ENCODE peak calls at places on chromosome 17, in seven cellular contexts. L is RWPE1, D is WTC11, C is progenitor cell of endocrine pancreas, O is HFFc6, S is glutamatergic neuron, J is dorsolateral prefrontal cortex. R is an unnamed sample.

GRCh38 chr17:65711671-65712276 is 150.3 kb upstream of the AXIN2 start:
- DNase-seq in C (no peak), L (no peak), S (no peak), O (no peak), J (no peak), D (no peak), R (no peak)

GRCh38 chr17:66678827-66679226 is 156.1 kb upstream of the CACNG5 start:
- DNase-seq in S (no peak), D (no peak), J (no peak), O (no peak), C (no peak), L (no peak), R (no peak)

GRCh38 chr17:18920911-18921441 is 31.0 kb upstream of the SLC5A10 start:
- DNase-seq in S (no peak), J (no peak), L (peak), C (no peak), O (peak), D (no peak), R (no peak)

GRCh38 chr17:63997341-63998048 is 656 bp upstream of the PRR29 start:
- DNase-seq in L (no peak), O (no peak), C (no peak), D (no peak), S (no peak), J (peak), R (no peak)

GRCh38 chr17:3271072-3271848 is 26.9 kb downstream of the OR3A1 start:
- DNase-seq in O (no peak), L (no peak), S (no peak), J (no peak), C (no peak), D (no peak), R (no peak)

GRCh38 chr17:49996495-49997255 is 1.7 kb upstream of the DLX3 start:
- DNase-seq in S (peak), C (peak), J (no peak), L (peak), O (no peak), D (peak), R (peak)

GRCh38 chr17:40415390-40415789 is 2.3 kb downstream of the TOP2A start:
- DNase-seq in J (no peak), C (no peak), D (no peak), S (no peak), O (peak), L (peak), R (no peak)

GRCh38 chr17:51703364-51704341 is 443.3 kb downstream of the UTP18 start:
- DNase-seq in D (no peak), C (no peak), L (peak), S (no peak), O (no peak), J (no peak), R (no peak)

GRCh38 chr17:75707096-75707720 is 14.1 kb upstream of the ITGB4 start:
- DNase-seq in O (peak), D (no peak), S (no peak), L (peak), J (no peak), C (no peak), R (no peak)

GRCh38 chr17:78645421-78646295 is 68.5 kb upstream of the DNAH17 start:
- DNase-seq in J (peak), D (no peak), S (no peak), C (no peak), O (no peak), L (peak), R (no peak)

GRCh38 chr17:19019041-19019941 is 14.7 kb upstream of the FAM83G start:
- DNase-seq in L (no peak), C (no peak), D (no peak), O (no peak), S (peak), J (no peak), R (no peak)

GRCh38 chr17:77649717-77650211 is 308.7 kb upstream of the TNRC6C start:
- DNase-seq in O (no peak), J (no peak), S (no peak), L (peak), D (no peak), C (no peak), R (no peak)

GRCh38 chr17:38734235-38734633 is 4.1 kb downstream of the CISD3 start:
- DNase-seq in O (no peak), J (no peak), L (no peak), D (no peak), C (no peak), S (no peak), R (no peak)

GRCh38 chr17:50593321-50593720 is 32.8 kb downstream of the CACNA1G start:
- DNase-seq in C (peak), L (no peak), O (no peak), J (no peak), S (peak), D (peak), R (peak)

GRCh38 chr17:19867094-19867653 is 562 bp downstream of the ULK2 start:
- DNase-seq in J (peak), S (peak), D (peak), O (peak), C (peak), L (peak), R (peak)

GRCh38 chr17:40564883-40565744 is at the start of gene CCR7:
- DNase-seq in D (no peak), C (no peak), J (no peak), S (no peak), O (no peak), L (no peak), R (no peak)

GRCh38 chr17:7916799-7917198 is 710 bp upstream of the RNF227 start:
- DNase-seq in C (no peak), O (peak), D (no peak), S (no peak), L (peak), J (no peak), R (no peak)

GRCh38 chr17:50426814-50427787 is 1.1 kb downstream of the ACSF2 start:
- DNase-seq in C (no peak), D (peak), J (no peak), S (peak), L (peak), O (peak), R (no peak)

GRCh38 chr17:68782829-68783228 is 172.4 kb downstream of the ABCA8 start:
- DNase-seq in D (no peak), C (no peak), S (no peak), J (no peak), L (no peak), O (no peak), R (no peak)

GRCh38 chr17:13490906-13491502 is 110.7 kb downstream of the HS3ST3A1 start:
- DNase-seq in O (no peak), C (no peak), S (no peak), D (no peak), L (no peak), J (no peak), R (no peak)

GRCh38 chr17:69574257-69575197 is 160.0 kb downstream of the MAP2K6 start:
- DNase-seq in S (no peak), O (peak), J (no peak), C (no peak), L (no peak), D (no peak), R (no peak)

GRCh38 chr17:78541488-78542237 is 35.5 kb downstream of the DNAH17 start:
- DNase-seq in C (no peak), J (no peak), L (peak), D (no peak), S (no peak), O (no peak), R (no peak)

GRCh38 chr17:7750321-7750821 is 32.8 kb downstream of the DNAH2 start:
- DNase-seq in J (no peak), O (peak), D (no peak), S (no peak), L (peak), C (no peak), R (no peak)

GRCh38 chr17:15216481-15216880 is 48.6 kb downstream of the PMP22 start:
- DNase-seq in J (no peak), S (no peak), O (no peak), D (no peak), L (no peak), C (no peak), R (no peak)

GRCh38 chr17:15210247-15210646 is 54.9 kb downstream of the PMP22 start:
- DNase-seq in L (no peak), D (no peak), S (no peak), C (no peak), J (no peak), O (no peak), R (no peak)

DNA sequence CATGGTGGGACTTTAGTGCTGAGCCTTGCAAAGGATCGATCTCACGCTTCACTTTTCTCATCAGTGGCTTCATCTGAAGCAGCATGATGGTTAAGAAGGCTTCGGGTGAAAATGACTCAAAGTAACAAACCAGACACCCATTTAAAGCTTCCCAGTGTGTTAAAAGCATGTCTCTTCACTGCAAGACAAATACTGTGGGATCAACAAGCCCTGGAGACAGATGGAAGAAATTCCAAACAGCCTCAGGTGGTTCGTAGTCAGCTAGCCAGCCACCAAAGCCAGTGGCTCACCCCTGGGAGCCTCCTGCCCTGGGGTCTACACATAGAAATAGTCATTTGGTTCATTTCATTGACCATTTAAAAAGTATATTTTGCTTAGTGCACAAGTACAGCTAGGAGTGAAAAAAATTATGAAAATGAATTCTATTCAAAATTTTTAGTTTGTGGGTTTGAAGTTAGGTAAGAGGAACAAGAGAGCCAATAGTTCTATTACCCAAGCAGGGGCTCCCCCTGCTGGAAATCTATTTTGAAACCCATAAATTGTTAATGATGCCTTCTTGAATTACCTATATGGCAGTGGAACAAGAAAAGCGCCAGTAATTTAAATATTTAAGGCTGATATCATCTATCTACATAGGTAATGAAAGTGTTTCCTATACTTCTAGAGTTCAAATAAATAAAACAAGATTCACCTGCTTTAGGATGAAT is 51.6 kb downstream of the PMP22 start:
- DNase-seq in J (no peak), S (no peak), O (peak), D (no peak), L (no peak), C (no peak), R (peak)
- TF ChIP-seq CTCF in J (peak), S (peak), O (peak), D (peak), L (no peak), C (peak), R (peak)

GRCh38 chr17:1002771-1003555 is 6.0 kb downstream of the TIMM22 start:
- DNase-seq in L (no peak), J (no peak), O (peak), D (no peak), C (no peak), S (no peak), R (no peak)

GRCh38 chr17:1000597-1001490 is 3.9 kb downstream of the TIMM22 start:
- DNase-seq in J (no peak), S (no peak), L (no peak), C (no peak), O (peak), D (no peak), R (no peak)

GRCh38 chr17:1003633-1003971 is 6.7 kb downstream of the TIMM22 start:
- DNase-seq in O (no peak), D (no peak), C (no peak), J (no peak), S (no peak), L (no peak), R (no peak)

GRCh38 chr17:1001640-1002411 is 4.9 kb downstream of the TIMM22 start:
- DNase-seq in D (no peak), C (no peak), S (peak), J (no peak), L (no peak), O (peak), R (no peak)

DNA sequence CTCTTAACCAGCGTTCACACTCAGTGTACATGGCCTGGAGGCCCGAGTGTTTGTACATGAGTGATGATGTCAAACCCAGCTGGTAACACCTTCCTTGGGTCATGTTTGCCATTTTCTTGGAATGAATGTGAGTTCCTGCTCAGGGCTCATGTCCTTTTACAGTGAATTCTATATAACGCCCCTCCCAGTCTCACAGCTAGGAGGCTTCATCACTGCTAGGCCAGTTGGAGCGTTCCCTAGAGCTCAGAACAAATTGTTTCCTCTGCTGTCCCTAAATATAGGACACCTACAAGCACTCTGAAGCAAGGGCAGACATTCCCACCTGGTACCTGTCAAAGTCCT is 5.5 kb downstream of the TIMM22 start:
- DNase-seq in O (peak), J (no peak), S (no peak), C (no peak), D (no peak), L (no peak), R (no peak)
- TF ChIP-seq CTCF in O (no peak), J (no peak), S (no peak), C (no peak), D (no peak), L (no peak), R (no peak)

GRCh38 chr17:33200587-33200986 is 92.5 kb downstream of the ASIC2 start:
- DNase-seq in C (no peak), J (no peak), S (peak), D (peak), O (no peak), L (peak), R (no peak)
- TF ChIP-seq CTCF in C (peak), J (no peak), S (peak), D (no peak), O (no peak), L (no peak), R (peak)

GRCh38 chr17:58538801-58539410 is 24.5 kb upstream of the MTMR4 start:
- DNase-seq in D (no peak), C (no peak), S (no peak), O (no peak), L (no peak), J (no peak), R (no peak)
- TF ChIP-seq CTCF in D (no peak), C (no peak), S (no peak), O (no peak), L (no peak), J (no peak), R (no peak)

DNA sequence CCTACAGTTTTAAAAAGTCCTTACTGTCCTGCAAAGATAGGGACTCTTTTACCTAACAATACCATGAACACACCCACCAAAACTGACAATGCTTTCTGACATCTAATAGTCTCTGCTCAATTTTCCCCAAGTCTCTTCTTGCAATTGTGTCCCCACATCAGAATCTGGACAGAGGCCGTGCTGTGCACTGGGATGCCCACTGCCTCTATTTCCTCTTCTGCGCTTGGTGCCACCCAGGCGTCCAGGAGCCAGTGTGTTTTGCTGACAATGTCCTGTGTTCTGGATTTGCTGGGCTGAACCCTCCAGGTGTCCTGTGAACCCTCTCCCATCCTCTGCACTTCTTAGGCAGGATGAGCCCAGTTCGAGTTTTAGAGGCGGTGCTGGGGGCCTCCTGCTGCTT is 6.4 kb upstream of the ARHGDIA start:
- DNase-seq in C (no peak), S (no peak), J (no peak), L (no peak), D (no peak), O (no peak), R (no peak)
- TF ChIP-seq CTCF in C (no peak), S (no peak), J (no peak), L (no peak), D (no peak), O (no peak), R (no peak)

GRCh38 chr17:31534223-31534888 is 142.9 kb downstream of the RAB11FIP4 start:
- DNase-seq in C (no peak), D (no peak), J (no peak), S (no peak), O (no peak), L (no peak), R (no peak)

GRCh38 chr17:31533546-31534155 is 142.2 kb downstream of the RAB11FIP4 start:
- DNase-seq in S (peak), J (peak), D (peak), O (peak), C (no peak), L (peak), R (peak)

GRCh38 chr17:31531336-31532160 is 140.1 kb downstream of the RAB11FIP4 start:
- DNase-seq in J (no peak), C (no peak), O (no peak), D (no peak), L (no peak), S (no peak), R (no peak)

GRCh38 chr17:31532161-31532515 is 140.7 kb downstream of the RAB11FIP4 start:
- DNase-seq in S (no peak), L (no peak), O (no peak), D (no peak), J (no peak), C (no peak), R (no peak)

DNA sequence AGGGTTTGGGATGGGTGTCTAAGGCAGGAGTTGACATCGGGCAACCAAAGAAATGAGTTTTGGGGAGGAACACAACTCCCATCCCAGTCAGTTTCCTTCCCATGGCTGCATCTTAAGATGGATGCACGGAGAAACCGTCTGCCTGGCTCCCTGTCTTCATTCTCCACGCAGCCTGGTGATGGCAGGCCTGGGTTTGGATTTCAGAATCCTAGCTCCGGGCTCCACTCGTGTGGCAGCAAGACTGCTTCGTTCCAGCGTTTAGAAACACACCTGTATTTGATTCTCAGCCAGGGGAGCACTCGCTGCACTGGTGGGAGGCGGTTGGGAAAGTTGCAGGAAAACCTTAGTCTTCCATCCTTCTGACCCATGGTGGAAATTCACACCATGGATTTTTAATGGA is 141.1 kb downstream of the RAB11FIP4 start:
- DNase-seq in O (no peak), C (no peak), L (no peak), S (no peak), D (no peak), J (no peak), R (no peak)
- TF ChIP-seq CTCF in O (no peak), C (no peak), L (no peak), S (no peak), D (no peak), J (no peak), R (no peak)

DNA sequence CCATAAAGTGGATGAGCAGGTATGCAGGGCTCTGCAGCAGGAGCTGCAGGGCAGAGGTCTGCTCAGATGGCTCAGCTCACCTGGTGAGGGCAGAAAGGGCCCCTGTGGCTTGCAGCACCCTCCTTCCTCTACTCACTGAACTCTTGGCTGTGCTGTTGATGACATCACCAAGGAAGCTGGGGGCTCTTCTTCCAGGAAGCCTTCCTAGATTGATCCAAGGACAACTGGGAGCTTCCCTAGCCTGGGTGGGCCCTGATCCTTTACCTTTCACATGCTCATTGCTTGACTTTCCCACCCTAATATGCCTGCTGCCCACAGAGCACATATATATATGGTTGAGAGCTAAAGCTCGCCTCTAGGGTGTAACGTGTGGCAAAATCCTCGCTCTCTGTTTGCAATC is 2.5 kb downstream of the KIF19 start:
- DNase-seq in O (no peak), J (no peak), D (no peak), C (no peak), L (no peak), S (no peak), R (no peak)
- TF ChIP-seq CTCF in O (no peak), J (no peak), D (no peak), C (no peak), L (no peak), S (no peak), R (no peak)

DNA sequence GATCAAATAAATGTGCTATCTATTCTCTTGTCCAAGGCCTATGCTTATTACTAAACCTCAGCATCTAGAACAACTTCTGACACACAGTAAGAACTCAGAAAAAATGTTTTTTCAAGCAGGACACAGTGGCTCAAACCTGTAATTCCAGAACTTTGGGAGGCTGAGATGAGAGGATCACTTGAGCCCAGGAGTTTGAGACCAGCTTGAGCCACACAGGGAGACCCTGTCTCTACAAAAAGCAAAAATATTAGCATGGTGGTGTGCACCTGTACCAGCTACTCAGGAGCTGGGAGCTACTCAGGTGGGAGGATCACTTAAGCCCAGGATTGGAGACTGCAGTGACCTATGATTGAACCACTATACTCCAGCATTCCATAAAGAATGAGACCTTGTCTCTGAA is 32.5 kb downstream of the USP32 start:
- DNase-seq in D (no peak), L (no peak), J (no peak), O (no peak), C (no peak), S (no peak), R (no peak)
- TF ChIP-seq CTCF in D (no peak), L (no peak), J (no peak), O (no peak), C (no peak), S (no peak), R (no peak)

GRCh38 chr17:36069131-36069530 is 5.1 kb downstream of the CCL18 start:
- DNase-seq in O (no peak), S (no peak), D (no peak), C (no peak), J (no peak), L (no peak), R (no peak)
- TF ChIP-seq CTCF in O (no peak), S (no peak), D (no peak), C (no peak), J (no peak), L (no peak), R (no peak)

R was measured in neural crest cell.